ENCODE peak calls at places on chromosomes 3 and 15, in seven cellular contexts. One of them, this sample, is unnamed.

GRCh38 chr3:39150803-39151631 is 2.4 kb downstream of the CSRNP1 start:
- DNase-seq in RPMI7951: peak; percentile 97
- DNase-seq in iris pigment epithelial cell: peak; percentile 96
- DNase-seq in stimulated activated CD4-positive, alpha-beta T cell treated with anti-CD3 and anti-CD28 coated beads, Interleukin-4, amount 100 ng/mL, for 24 hours: peak; percentile 78
- DNase-seq in fibroblast of pulmonary artery: peak; percentile 98
- DNase-seq in fibroblast of the conjunctiva: peak; percentile 90
- DNase-seq in mucosa of descending colon: peak; percentile 82
- DNase-seq in this sample: peak; percentile 72

GRCh38 chr3:73729969-73730440 is 105.3 kb upstream of the PDZRN3 start:
- DNase-seq in RPMI7951: no peak
- DNase-seq in mucosa of descending colon: peak; percentile 32
- DNase-seq in iris pigment epithelial cell: no peak
- DNase-seq in fibroblast of the conjunctiva: no peak
- DNase-seq in fibroblast of pulmonary artery: no peak
- DNase-seq in stimulated activated CD4-positive, alpha-beta T cell treated with anti-CD3 and anti-CD28 coated beads, Interleukin-4, amount 100 ng/mL, for 24 hours: no peak
- DNase-seq in this sample: no peak

GRCh38 chr3:15097889-15098288 is 1.1 kb downstream of the RBSN start:
- DNase-seq in iris pigment epithelial cell: peak; percentile 14
- DNase-seq in RPMI7951: peak; percentile 35
- DNase-seq in stimulated activated CD4-positive, alpha-beta T cell treated with anti-CD3 and anti-CD28 coated beads, Interleukin-4, amount 100 ng/mL, for 24 hours: peak; percentile 18
- DNase-seq in fibroblast of pulmonary artery: no peak
- DNase-seq in mucosa of descending colon: no peak
- DNase-seq in fibroblast of the conjunctiva: no peak
- DNase-seq in this sample: no peak

GRCh38 chr3:40713795-40714194 is 189.0 kb downstream of the ZNF621 start:
- DNase-seq in mucosa of descending colon: no peak
- DNase-seq in stimulated activated CD4-positive, alpha-beta T cell treated with anti-CD3 and anti-CD28 coated beads, Interleukin-4, amount 100 ng/mL, for 24 hours: no peak
- DNase-seq in fibroblast of pulmonary artery: no peak
- DNase-seq in fibroblast of the conjunctiva: no peak
- DNase-seq in RPMI7951: no peak
- DNase-seq in iris pigment epithelial cell: no peak
- DNase-seq in this sample: no peak

GRCh38 chr15:52217186-52217585 is 26.0 kb upstream of the GNB5 start:
- DNase-seq in iris pigment epithelial cell: no peak
- DNase-seq in RPMI7951: no peak
- DNase-seq in mucosa of descending colon: peak; percentile 30
- DNase-seq in fibroblast of pulmonary artery: no peak
- DNase-seq in stimulated activated CD4-positive, alpha-beta T cell treated with anti-CD3 and anti-CD28 coated beads, Interleukin-4, amount 100 ng/mL, for 24 hours: no peak
- DNase-seq in fibroblast of the conjunctiva: no peak
- DNase-seq in this sample: no peak

GRCh38 chr15:83698294-83698693 is 44.4 kb downstream of the ADAMTSL3 start:
- DNase-seq in iris pigment epithelial cell: peak; percentile 67
- DNase-seq in stimulated activated CD4-positive, alpha-beta T cell treated with anti-CD3 and anti-CD28 coated beads, Interleukin-4, amount 100 ng/mL, for 24 hours: no peak
- DNase-seq in fibroblast of the conjunctiva: peak; percentile 4
- DNase-seq in RPMI7951: peak; percentile 47
- DNase-seq in mucosa of descending colon: peak; percentile 18
- DNase-seq in fibroblast of pulmonary artery: peak; percentile 46
- DNase-seq in this sample: peak; percentile 75

GRCh38 chr15:71359246-71359645 is 244.0 kb downstream of the THSD4 start:
- DNase-seq in fibroblast of pulmonary artery: no peak
- DNase-seq in RPMI7951: no peak
- DNase-seq in iris pigment epithelial cell: no peak
- DNase-seq in fibroblast of the conjunctiva: no peak
- DNase-seq in mucosa of descending colon: no peak
- DNase-seq in stimulated activated CD4-positive, alpha-beta T cell treated with anti-CD3 and anti-CD28 coated beads, Interleukin-4, amount 100 ng/mL, for 24 hours: no peak
- DNase-seq in this sample: no peak

GRCh38 chr15:49830411-49830810 is 209.6 kb downstream of the DTWD1 start:
- DNase-seq in RPMI7951: peak; percentile 50
- DNase-seq in fibroblast of the conjunctiva: no peak
- DNase-seq in iris pigment epithelial cell: peak; percentile 71
- DNase-seq in mucosa of descending colon: no peak
- DNase-seq in stimulated activated CD4-positive, alpha-beta T cell treated with anti-CD3 and anti-CD28 coated beads, Interleukin-4, amount 100 ng/mL, for 24 hours: no peak
- DNase-seq in fibroblast of pulmonary artery: peak; percentile 67
- DNase-seq in this sample: no peak

GRCh38 chr15:34514251-34514760 is 69.1 kb downstream of the GOLGA8B start:
- DNase-seq in RPMI7951: peak; percentile 64
- DNase-seq in mucosa of descending colon: peak; percentile 5
- DNase-seq in fibroblast of pulmonary artery: peak; percentile 23
- DNase-seq in fibroblast of the conjunctiva: peak; percentile 6
- DNase-seq in iris pigment epithelial cell: peak; percentile 7
- DNase-seq in stimulated activated CD4-positive, alpha-beta T cell treated with anti-CD3 and anti-CD28 coated beads, Interleukin-4, amount 100 ng/mL, for 24 hours: no peak
- DNase-seq in this sample: peak; percentile 34

GRCh38 chr3:56806407-56806806 is 4.7 kb upstream of the ARHGEF3 start:
- DNase-seq in RPMI7951: no peak
- DNase-seq in mucosa of descending colon: no peak
- DNase-seq in iris pigment epithelial cell: no peak
- DNase-seq in stimulated activated CD4-positive, alpha-beta T cell treated with anti-CD3 and anti-CD28 coated beads, Interleukin-4, amount 100 ng/mL, for 24 hours: no peak
- DNase-seq in fibroblast of pulmonary artery: no peak
- DNase-seq in fibroblast of the conjunctiva: no peak
- DNase-seq in this sample: no peak

GRCh38 chr15:21261396-21261964 is 178.8 kb downstream of the POTEB3 start:
- DNase-seq in fibroblast of the conjunctiva: no peak
- DNase-seq in mucosa of descending colon: no peak
- DNase-seq in fibroblast of pulmonary artery: no peak
- DNase-seq in iris pigment epithelial cell: no peak
- DNase-seq in RPMI7951: no peak
- DNase-seq in stimulated activated CD4-positive, alpha-beta T cell treated with anti-CD3 and anti-CD28 coated beads, Interleukin-4, amount 100 ng/mL, for 24 hours: no peak
- DNase-seq in this sample: peak; percentile 14

GRCh38 chr3:112002458-112002971 is 3.8 kb downstream of the TAGLN3 start:
- DNase-seq in stimulated activated CD4-positive, alpha-beta T cell treated with anti-CD3 and anti-CD28 coated beads, Interleukin-4, amount 100 ng/mL, for 24 hours: peak; percentile 68
- DNase-seq in fibroblast of pulmonary artery: no peak
- DNase-seq in RPMI7951: peak; percentile 17
- DNase-seq in iris pigment epithelial cell: peak; percentile 41
- DNase-seq in fibroblast of the conjunctiva: no peak
- DNase-seq in mucosa of descending colon: no peak
- DNase-seq in this sample: no peak

GRCh38 chr15:39304201-39304841 is 276.6 kb upstream of the THBS1 start:
- DNase-seq in RPMI7951: peak; percentile 82
- DNase-seq in fibroblast of pulmonary artery: no peak
- DNase-seq in fibroblast of the conjunctiva: peak; percentile 59
- DNase-seq in iris pigment epithelial cell: peak; percentile 45
- DNase-seq in stimulated activated CD4-positive, alpha-beta T cell treated with anti-CD3 and anti-CD28 coated beads, Interleukin-4, amount 100 ng/mL, for 24 hours: no peak
- DNase-seq in mucosa of descending colon: no peak
- DNase-seq in this sample: no peak

GRCh38 chr3:143002083-143002712 is 828 bp downstream of the U2SURP start:
- DNase-seq in iris pigment epithelial cell: peak; percentile 52
- DNase-seq in stimulated activated CD4-positive, alpha-beta T cell treated with anti-CD3 and anti-CD28 coated beads, Interleukin-4, amount 100 ng/mL, for 24 hours: peak; percentile 19
- DNase-seq in fibroblast of the conjunctiva: no peak
- DNase-seq in mucosa of descending colon: no peak
- DNase-seq in fibroblast of pulmonary artery: peak; percentile 35
- DNase-seq in RPMI7951: peak; percentile 14
- DNase-seq in this sample: no peak

GRCh38 chr3:17287006-17287689 is 402.4 kb downstream of the PLCL2 start:
- DNase-seq in iris pigment epithelial cell: no peak
- DNase-seq in mucosa of descending colon: no peak
- DNase-seq in fibroblast of pulmonary artery: no peak
- DNase-seq in fibroblast of the conjunctiva: no peak
- DNase-seq in stimulated activated CD4-positive, alpha-beta T cell treated with anti-CD3 and anti-CD28 coated beads, Interleukin-4, amount 100 ng/mL, for 24 hours: no peak
- DNase-seq in RPMI7951: no peak
- DNase-seq in this sample: no peak

GRCh38 chr15:40069178-40070165 is 30.5 kb upstream of the SRP14 start:
- DNase-seq in fibroblast of pulmonary artery: peak; percentile 68
- DNase-seq in RPMI7951: peak; percentile 97
- DNase-seq in mucosa of descending colon: peak; percentile 98
- DNase-seq in stimulated activated CD4-positive, alpha-beta T cell treated with anti-CD3 and anti-CD28 coated beads, Interleukin-4, amount 100 ng/mL, for 24 hours: no peak
- DNase-seq in fibroblast of the conjunctiva: peak; percentile 65
- DNase-seq in iris pigment epithelial cell: no peak
- DNase-seq in this sample: peak; percentile 99

GRCh38 chr3:149471991-149472390 is 2.5 kb upstream of the TM4SF4 start:
- DNase-seq in fibroblast of pulmonary artery: no peak
- DNase-seq in RPMI7951: peak; percentile 23
- DNase-seq in iris pigment epithelial cell: no peak
- DNase-seq in fibroblast of the conjunctiva: no peak
- DNase-seq in stimulated activated CD4-positive, alpha-beta T cell treated with anti-CD3 and anti-CD28 coated beads, Interleukin-4, amount 100 ng/mL, for 24 hours: no peak
- DNase-seq in mucosa of descending colon: no peak
- DNase-seq in this sample: no peak

GRCh38 chr15:96322401-96323249 is 7.9 kb upstream of the NR2F2 start:
- DNase-seq in stimulated activated CD4-positive, alpha-beta T cell treated with anti-CD3 and anti-CD28 coated beads, Interleukin-4, amount 100 ng/mL, for 24 hours: no peak
- DNase-seq in RPMI7951: no peak
- DNase-seq in iris pigment epithelial cell: peak; percentile 49
- DNase-seq in fibroblast of the conjunctiva: no peak
- DNase-seq in fibroblast of pulmonary artery: peak; percentile 10
- DNase-seq in mucosa of descending colon: peak; percentile 15
- DNase-seq in this sample: no peak

GRCh38 chr3:123317716-123318115 is 116.0 kb downstream of the SEC22A start:
- DNase-seq in stimulated activated CD4-positive, alpha-beta T cell treated with anti-CD3 and anti-CD28 coated beads, Interleukin-4, amount 100 ng/mL, for 24 hours: no peak
- DNase-seq in iris pigment epithelial cell: no peak
- DNase-seq in fibroblast of the conjunctiva: no peak
- DNase-seq in RPMI7951: no peak
- DNase-seq in mucosa of descending colon: no peak
- DNase-seq in fibroblast of pulmonary artery: no peak
- DNase-seq in this sample: no peak

GRCh38 chr3:178325330-178325729 is 210.9 kb upstream of the KCNMB2 start:
- DNase-seq in stimulated activated CD4-positive, alpha-beta T cell treated with anti-CD3 and anti-CD28 coated beads, Interleukin-4, amount 100 ng/mL, for 24 hours: no peak
- DNase-seq in iris pigment epithelial cell: peak; percentile 75
- DNase-seq in RPMI7951: peak; percentile 24
- DNase-seq in fibroblast of pulmonary artery: peak; percentile 77
- DNase-seq in fibroblast of the conjunctiva: peak; percentile 43
- DNase-seq in mucosa of descending colon: no peak
- DNase-seq in this sample: no peak

GRCh38 chr3:124552224-124552623 is 178.0 kb upstream of the UMPS start:
- DNase-seq in RPMI7951: peak; percentile 40
- DNase-seq in fibroblast of pulmonary artery: no peak
- DNase-seq in mucosa of descending colon: peak; percentile 82
- DNase-seq in iris pigment epithelial cell: peak; percentile 10
- DNase-seq in stimulated activated CD4-positive, alpha-beta T cell treated with anti-CD3 and anti-CD28 coated beads, Interleukin-4, amount 100 ng/mL, for 24 hours: no peak
- DNase-seq in fibroblast of the conjunctiva: no peak
- DNase-seq in this sample: peak; percentile 62

GRCh38 chr3:16253601-16254000 is 11.1 kb downstream of the DPH3 start:
- DNase-seq in fibroblast of the conjunctiva: no peak
- DNase-seq in mucosa of descending colon: peak; percentile 18
- DNase-seq in stimulated activated CD4-positive, alpha-beta T cell treated with anti-CD3 and anti-CD28 coated beads, Interleukin-4, amount 100 ng/mL, for 24 hours: no peak
- DNase-seq in RPMI7951: no peak
- DNase-seq in iris pigment epithelial cell: peak; percentile 73
- DNase-seq in fibroblast of pulmonary artery: peak; percentile 69
- DNase-seq in this sample: peak; percentile 83

GRCh38 chr15:39153718-39154117 is 427.2 kb upstream of the THBS1 start:
- DNase-seq in iris pigment epithelial cell: no peak
- DNase-seq in stimulated activated CD4-positive, alpha-beta T cell treated with anti-CD3 and anti-CD28 coated beads, Interleukin-4, amount 100 ng/mL, for 24 hours: no peak
- DNase-seq in RPMI7951: peak; percentile 80
- DNase-seq in mucosa of descending colon: peak; percentile 51
- DNase-seq in fibroblast of the conjunctiva: no peak
- DNase-seq in fibroblast of pulmonary artery: no peak
- DNase-seq in this sample: peak; percentile 25

GRCh38 chr3:128492353-128493220 is at the start of gene GATA2:
- DNase-seq in fibroblast of the conjunctiva: no peak
- DNase-seq in stimulated activated CD4-positive, alpha-beta T cell treated with anti-CD3 and anti-CD28 coated beads, Interleukin-4, amount 100 ng/mL, for 24 hours: no peak
- DNase-seq in fibroblast of pulmonary artery: no peak
- DNase-seq in mucosa of descending colon: no peak
- DNase-seq in iris pigment epithelial cell: no peak
- DNase-seq in RPMI7951: no peak
- DNase-seq in this sample: no peak

GRCh38 chr3:57825116-57825515 is 69.0 kb downstream of the SLMAP start:
- DNase-seq in mucosa of descending colon: no peak
- DNase-seq in RPMI7951: no peak
- DNase-seq in fibroblast of pulmonary artery: no peak
- DNase-seq in stimulated activated CD4-positive, alpha-beta T cell treated with anti-CD3 and anti-CD28 coated beads, Interleukin-4, amount 100 ng/mL, for 24 hours: no peak
- DNase-seq in fibroblast of the conjunctiva: no peak
- DNase-seq in iris pigment epithelial cell: no peak
- DNase-seq in this sample: no peak

GRCh38 chr15:60301024-60301423 is 96.8 kb downstream of the ANXA2 start:
- DNase-seq in fibroblast of the conjunctiva: no peak
- DNase-seq in stimulated activated CD4-positive, alpha-beta T cell treated with anti-CD3 and anti-CD28 coated beads, Interleukin-4, amount 100 ng/mL, for 24 hours: no peak
- DNase-seq in fibroblast of pulmonary artery: no peak
- DNase-seq in RPMI7951: peak; percentile 41
- DNase-seq in mucosa of descending colon: no peak
- DNase-seq in iris pigment epithelial cell: no peak
- DNase-seq in this sample: no peak

GRCh38 chr3:126618760-126619159 is 36.2 kb downstream of the TXNRD3 start:
- DNase-seq in RPMI7951: no peak
- DNase-seq in stimulated activated CD4-positive, alpha-beta T cell treated with anti-CD3 and anti-CD28 coated beads, Interleukin-4, amount 100 ng/mL, for 24 hours: no peak
- DNase-seq in fibroblast of pulmonary artery: no peak
- DNase-seq in mucosa of descending colon: no peak
- DNase-seq in fibroblast of the conjunctiva: no peak
- DNase-seq in iris pigment epithelial cell: no peak
- DNase-seq in this sample: no peak

GRCh38 chr3:164962610-164963009 is 115.7 kb downstream of the SI start:
- DNase-seq in fibroblast of pulmonary artery: no peak
- DNase-seq in stimulated activated CD4-positive, alpha-beta T cell treated with anti-CD3 and anti-CD28 coated beads, Interleukin-4, amount 100 ng/mL, for 24 hours: no peak
- DNase-seq in mucosa of descending colon: no peak
- DNase-seq in RPMI7951: no peak
- DNase-seq in iris pigment epithelial cell: no peak
- DNase-seq in fibroblast of the conjunctiva: no peak
- DNase-seq in this sample: no peak

GRCh38 chr3:136547293-136547692 is 204.9 kb downstream of the STAG1 start:
- DNase-seq in fibroblast of the conjunctiva: no peak
- DNase-seq in iris pigment epithelial cell: peak; percentile 54
- DNase-seq in fibroblast of pulmonary artery: peak; percentile 8
- DNase-seq in stimulated activated CD4-positive, alpha-beta T cell treated with anti-CD3 and anti-CD28 coated beads, Interleukin-4, amount 100 ng/mL, for 24 hours: no peak
- DNase-seq in mucosa of descending colon: no peak
- DNase-seq in RPMI7951: no peak
- DNase-seq in this sample: no peak

GRCh38 chr3:40924559-40925058 is 274.7 kb upstream of the CTNNB1 start:
- DNase-seq in mucosa of descending colon: no peak
- DNase-seq in fibroblast of the conjunctiva: no peak
- DNase-seq in iris pigment epithelial cell: no peak
- DNase-seq in stimulated activated CD4-positive, alpha-beta T cell treated with anti-CD3 and anti-CD28 coated beads, Interleukin-4, amount 100 ng/mL, for 24 hours: no peak
- DNase-seq in RPMI7951: no peak
- DNase-seq in fibroblast of pulmonary artery: no peak
- DNase-seq in this sample: no peak

GRCh38 chr3:170980399-170980798 is 46.1 kb downstream of the SLC2A2 start:
- DNase-seq in fibroblast of the conjunctiva: no peak
- DNase-seq in mucosa of descending colon: no peak
- DNase-seq in stimulated activated CD4-positive, alpha-beta T cell treated with anti-CD3 and anti-CD28 coated beads, Interleukin-4, amount 100 ng/mL, for 24 hours: no peak
- DNase-seq in fibroblast of pulmonary artery: no peak
- DNase-seq in iris pigment epithelial cell: no peak
- DNase-seq in RPMI7951: no peak
- DNase-seq in this sample: no peak

GRCh38 chr3:182092662-182093262 is 381.0 kb downstream of the SOX2 start:
- DNase-seq in fibroblast of the conjunctiva: no peak
- DNase-seq in iris pigment epithelial cell: no peak
- DNase-seq in RPMI7951: no peak
- DNase-seq in fibroblast of pulmonary artery: no peak
- DNase-seq in stimulated activated CD4-positive, alpha-beta T cell treated with anti-CD3 and anti-CD28 coated beads, Interleukin-4, amount 100 ng/mL, for 24 hours: no peak
- DNase-seq in mucosa of descending colon: no peak
- DNase-seq in this sample: no peak